ENCODE peak calls at places on chromosomes 7 and 10, in eight cellular contexts. E is A549; K is AG04450; Q is SJSA1; A is BJ; R is IMR-90; D is dorsolateral prefrontal cortex; H is CD4-positive, CD25-positive, alpha-beta regulatory T cell. B is an unnamed sample.
A peak's percentile ranks its signal among the peaks of the same experiment; 100 is the strongest.

GRCh38 chr7:468681-469590 is 50.7 kb downstream of the PDGFA start:
- DNase-seq in E (no peak), K (no peak), Q (no peak), A (peak; percentile 35), R (peak; percentile 68), D (peak; percentile 13), H (no peak), B (no peak)

GRCh38 chr7:46391215-46391614 is 470.1 kb upstream of the IGFBP3 start:
- DNase-seq in E (no peak), K (no peak), Q (no peak), A (peak; percentile 75), R (peak; percentile 2), D (no peak), H (no peak), B (peak; percentile 95)

GRCh38 chr7:92644406-92645113 is 54.4 kb upstream of the FAM133B start:
- DNase-seq in E (no peak), K (no peak), Q (no peak), A (no peak), R (peak; percentile 37), D (peak; percentile 65), H (no peak), B (no peak)

GRCh38 chr7:72493850-72494661 is 81.9 kb upstream of the CALN1 start:
- DNase-seq in E (peak; percentile 65), K (no peak), Q (peak; percentile 24), A (no peak), R (peak; percentile 31), D (peak; percentile 77), H (peak; percentile 22), B (peak; percentile 7)

GRCh38 chr7:140596751-140597424 is 43.7 kb downstream of the DENND2A start:
- DNase-seq in E (no peak), K (peak; percentile 52), Q (peak; percentile 28), A (no peak), R (peak; percentile 79), D (no peak), H (no peak), B (no peak)

GRCh38 chr7:106217089-106217542 is 67.7 kb downstream of the NAMPT start:
- DNase-seq in E (peak; percentile 64), K (no peak), Q (peak; percentile 57), A (no peak), R (peak; percentile 42), D (no peak), H (no peak), B (peak; percentile 40)

GRCh38 chr7:2968176-2968575 is 75.5 kb downstream of the CARD11 start:
- DNase-seq in E (no peak), K (no peak), Q (no peak), A (no peak), R (no peak), D (no peak), H (no peak), B (no peak)

GRCh38 chr10:115660391-115660790 is 567.2 kb downstream of the ATRNL1 start:
- DNase-seq in E (no peak), K (no peak), Q (no peak), A (no peak), R (no peak), D (no peak), H (no peak), B (no peak)

GRCh38 chr7:97770845-97771244 is 39.0 kb downstream of the TAC1 start:
- DNase-seq in E (peak; percentile 23), K (no peak), Q (no peak), A (no peak), R (no peak), D (no peak), H (no peak), B (no peak)

GRCh38 chr7:64574481-64575159 is 11.7 kb upstream of the ZNF680 start:
- DNase-seq in E (no peak), K (no peak), Q (no peak), A (no peak), R (peak; percentile 38), D (peak; percentile 63), H (no peak), B (no peak)

GRCh38 chr7:108460964-108461363 is 4.7 kb upstream of the NRCAM start:
- DNase-seq in E (no peak), K (no peak), Q (no peak), A (no peak), R (no peak), D (no peak), H (no peak), B (no peak)

GRCh38 chr7:121484089-121484763 is 88.1 kb upstream of the FAM3C start:
- DNase-seq in E (no peak), K (no peak), Q (no peak), A (no peak), R (no peak), D (no peak), H (no peak), B (no peak)

GRCh38 chr10:116264296-116264695 is 8.7 kb downstream of the GFRA1 start:
- DNase-seq in E (no peak), K (no peak), Q (no peak), A (no peak), R (no peak), D (no peak), H (no peak), B (no peak)

GRCh38 chr10:49083256-49083655 is 32.1 kb downstream of the VSTM4 start:
- DNase-seq in E (no peak), K (no peak), Q (no peak), A (no peak), R (no peak), D (peak; percentile 53), H (no peak), B (no peak)

GRCh38 chr7:28272461-28272877 is 91.9 kb upstream of the JAZF1 start:
- DNase-seq in E (peak; percentile 30), K (peak; percentile 33), Q (peak; percentile 48), A (no peak), R (peak; percentile 68), D (peak; percentile 65), H (peak; percentile 28), B (peak; percentile 5)

DNA sequence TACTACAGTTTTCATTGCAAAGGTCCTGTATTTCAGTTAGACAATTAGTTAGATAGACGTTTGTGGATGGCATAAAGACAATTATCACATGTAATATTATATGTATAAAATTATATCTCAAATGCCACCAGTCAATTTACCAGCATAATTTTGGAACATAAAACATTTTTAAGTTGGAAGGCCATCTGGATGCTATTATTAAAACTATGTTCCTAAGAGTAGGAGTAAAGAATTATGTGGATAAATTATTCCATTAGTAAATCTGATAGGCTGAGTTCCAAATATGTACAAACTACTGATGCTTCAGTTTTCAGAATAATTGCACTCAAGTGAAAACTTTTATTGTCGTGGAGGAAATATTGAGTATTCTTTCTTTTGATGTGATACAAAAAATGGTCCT is 790.3 kb downstream of the GRM8 start:
- DNase-seq in E (no peak), K (no peak), Q (no peak), A (no peak), R (no peak), D (no peak), H (no peak), B (no peak)
- H3K4me3 ChIP-seq in E (no peak overlapping the region), K (no peak overlapping the region), Q (no peak overlapping the region), A (no peak overlapping the region), R (no peak overlapping the region), D (no peak overlapping the region), H (no peak overlapping the region), B (no peak overlapping the region)

DNA sequence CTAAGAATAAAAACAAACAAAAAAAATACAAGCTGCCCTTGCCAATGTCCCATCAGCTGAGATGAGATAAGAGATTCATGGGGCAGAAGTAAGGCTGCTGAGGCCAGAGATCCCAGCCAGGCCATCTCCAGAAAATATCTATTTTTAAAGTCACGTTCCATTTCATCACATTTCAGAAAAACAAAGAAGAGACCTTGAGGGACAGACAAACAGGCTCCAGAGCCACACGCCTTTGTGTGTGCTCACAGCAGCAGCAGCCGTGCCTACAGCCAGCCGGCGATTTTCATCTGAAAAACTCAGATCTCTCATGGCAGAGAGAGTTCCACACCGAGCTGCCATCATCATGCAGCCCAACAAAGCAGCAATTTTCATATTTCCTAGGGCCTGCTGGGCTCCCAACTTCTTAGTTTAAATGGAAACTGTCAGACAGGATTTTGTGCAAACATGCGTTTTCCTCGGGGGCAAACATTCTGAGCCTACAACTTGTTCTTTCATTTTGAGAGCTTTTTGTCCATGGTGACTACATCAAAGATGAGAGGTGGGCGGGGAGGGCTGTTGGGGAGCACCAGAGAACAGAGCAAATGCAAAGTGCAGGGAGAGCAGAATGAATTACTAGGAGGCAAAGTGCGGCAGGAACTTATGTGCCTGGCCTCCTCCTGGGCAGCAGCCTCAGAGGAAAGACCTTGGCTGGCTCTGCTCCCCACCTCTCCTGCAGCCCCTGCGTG is 38.8 kb downstream of the DLG5 start:
- DNase-seq in E (no peak), K (no peak), Q (no peak), A (no peak), R (no peak), D (no peak), H (no peak), B (no peak)
- H3K4me3 ChIP-seq in E (no peak overlapping the region), K (peak overlapping the region; percentile 31), Q (no peak overlapping the region), A (peak overlapping the region; percentile 6), R (peak overlapping the region; percentile 18), D (peak overlapping the region; percentile 35), H (no peak overlapping the region), B (peak overlapping the region; percentile 8)

DNA sequence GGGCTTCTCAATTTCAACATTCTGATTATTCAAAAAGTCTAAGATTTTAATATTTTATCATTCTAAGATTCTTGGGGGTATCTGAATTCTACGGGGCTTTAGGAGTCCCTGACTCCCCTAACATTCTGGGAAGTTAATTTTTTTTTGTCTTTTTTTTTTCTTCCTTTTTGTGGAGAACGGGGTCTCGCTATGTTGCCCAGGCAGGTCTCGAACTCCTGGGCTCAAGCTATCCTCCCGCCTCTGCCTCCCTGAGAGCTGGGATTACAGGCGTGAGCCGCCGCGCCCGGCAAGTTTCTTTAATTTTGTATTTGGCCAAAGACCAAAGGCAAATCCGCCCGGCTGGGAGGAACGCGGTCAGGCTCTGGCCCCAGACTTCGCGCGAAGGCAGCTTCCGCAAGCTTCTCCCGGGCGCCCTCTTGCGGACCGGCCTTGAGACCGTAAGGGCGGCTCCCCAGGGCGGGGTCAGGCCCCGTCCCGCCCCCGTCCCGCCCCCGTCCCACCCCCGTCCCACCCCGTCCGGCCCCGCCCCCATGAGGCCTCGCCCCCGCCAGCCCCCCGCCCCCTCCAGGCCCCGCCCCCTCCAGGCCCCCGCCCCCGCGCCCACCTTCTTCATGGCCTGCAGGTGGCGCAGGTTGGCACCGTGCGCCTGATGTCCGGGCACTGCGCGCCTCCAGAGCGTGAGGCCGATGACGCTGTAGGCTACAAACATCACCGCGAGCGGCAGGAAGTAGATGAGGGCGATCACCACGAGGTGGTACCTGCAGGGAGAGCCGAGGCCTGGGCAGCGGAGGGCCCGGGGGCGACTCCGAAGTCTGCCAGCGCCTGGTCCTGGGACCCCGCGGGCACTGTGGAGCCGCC is 8.2 kb downstream of the TACR2 start:
- DNase-seq in E (peak; percentile 97), K (peak; percentile 85), Q (peak; percentile 78), A (peak; percentile 60), R (peak; percentile 89), D (peak; percentile 79), H (peak; percentile 90), B (peak; percentile 81)
- H3K4me3 ChIP-seq in E (peak overlapping the region; percentile 28), K (peak overlapping the region; percentile 53), Q (peak overlapping the region; percentile 35), A (peak overlapping the region; percentile 42), R (peak overlapping the region; percentile 51), D (peak overlapping the region; percentile 62), H (no peak overlapping the region), B (peak overlapping the region; percentile 21)

DNA sequence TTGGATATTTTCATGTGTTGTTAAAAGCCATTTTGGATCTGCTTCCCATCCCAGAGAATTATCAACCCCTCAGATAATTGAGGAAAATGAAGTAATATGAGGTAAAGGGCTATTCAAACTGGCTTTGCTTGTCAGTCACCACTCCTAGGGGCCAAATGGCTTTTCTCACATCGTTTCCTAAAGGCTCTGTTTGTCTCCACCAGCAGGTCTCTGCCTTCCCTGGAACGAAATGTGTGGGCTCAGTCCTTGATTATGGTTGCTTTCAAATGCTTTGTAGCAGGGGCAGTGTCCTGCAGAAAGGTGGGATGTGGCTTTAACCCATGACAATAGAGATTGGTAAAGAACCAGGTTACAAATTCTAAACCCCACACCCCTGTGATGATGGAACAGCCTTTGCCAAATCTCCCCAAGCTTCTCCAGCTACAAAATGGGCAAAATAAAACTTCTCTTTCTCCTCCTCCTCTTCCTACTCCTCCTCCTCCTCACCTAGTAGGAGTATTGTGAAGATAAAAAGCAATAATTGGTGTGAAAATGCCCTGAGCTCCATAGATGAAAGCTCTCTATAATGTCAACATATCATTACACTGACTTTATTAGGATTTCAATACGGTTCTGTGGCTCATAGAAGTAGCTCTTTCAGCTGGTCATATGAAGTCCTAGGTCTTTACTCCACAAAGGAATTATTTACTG is 127.6 kb downstream of the CHN2 start:
- DNase-seq in E (no peak), K (no peak), Q (no peak), A (no peak), R (no peak), D (no peak), H (no peak), B (no peak)
- H3K4me3 ChIP-seq in E (no peak overlapping the region), K (no peak overlapping the region), Q (no peak overlapping the region), A (no peak overlapping the region), R (no peak overlapping the region), D (no peak overlapping the region), H (no peak overlapping the region), B (no peak overlapping the region)

B was measured in HFF-Myc.